ENCODE peak calls at places on chromosomes 4 and X, in five cellular contexts. E is HEK293T; C is heart right ventricle; P is MCF 10A; Q is activated naive CD8-positive, alpha-beta T cell treated with anti-CD3 and anti-CD28 coated beads, Interleukin-2, amount 50 U/mL, for 16 hours. G is an unnamed sample.

GRCh38 chr4:114384629-114385028 is 214.0 kb upstream of the UGT8 start:
- DNase-seq in E (no peak), C (no peak), P (peak; percentile 59), Q (no peak), G (no peak)

GRCh38 chrX:153526040-153526439 is 8.6 kb downstream of the ATP2B3 start:
- DNase-seq in E (no peak), C (no peak), P (no peak), Q (no peak), G (no peak)

GRCh38 chr4:4569036-4569435 is 27.2 kb upstream of the STX18 start:
- DNase-seq in E (no peak), C (no peak), P (no peak), Q (no peak), G (no peak)

GRCh38 chr4:142558851-142559250 is 287.2 kb downstream of the INPP4B start:
- DNase-seq in E (no peak), C (no peak), P (no peak), Q (no peak), G (no peak)

GRCh38 chr4:82560853-82561744 is 689 bp downstream of the TMEM150C start:
- DNase-seq in E (peak; percentile 51), C (no peak), P (no peak), Q (no peak), G (no peak)

GRCh38 chr4:186472948-186473347 is 82.4 kb downstream of the MTNR1A start:
- DNase-seq in E (peak; percentile 8), C (no peak), P (peak; percentile 56), Q (no peak), G (peak; percentile 39)

GRCh38 chr4:147689062-147689461 is 5.1 kb upstream of the PRMT9 start:
- DNase-seq in E (no peak), C (no peak), P (no peak), Q (no peak), G (no peak)

GRCh38 chrX:19682712-19683331 is 167.5 kb upstream of the MAP3K15 start:
- DNase-seq in E (peak; percentile 47), C (peak; percentile 70), P (no peak), Q (peak; percentile 13), G (no peak)

GRCh38 chrX:132689741-132690140 is 200.9 kb upstream of the MBNL3 start:
- DNase-seq in E (no peak), C (no peak), P (no peak), Q (no peak), G (no peak)

GRCh38 chrX:123339201-123339905 is 155.3 kb downstream of the GRIA3 start:
- DNase-seq in E (no peak), C (no peak), P (peak; percentile 22), Q (no peak), G (no peak)

GRCh38 chrX:40531056-40531826 is 49.5 kb upstream of the ATP6AP2 start:
- DNase-seq in E (peak; percentile 73), C (no peak), P (no peak), Q (no peak), G (peak; percentile 5)

GRCh38 chr4:52983563-52984303 is 121.6 kb downstream of the RASL11B start:
- DNase-seq in E (peak; percentile 35), C (peak; percentile 45), P (peak; percentile 77), Q (no peak), G (peak; percentile 59)

GRCh38 chrX:148020329-148020728 is 39.2 kb downstream of the FMR1NB start:
- DNase-seq in E (no peak), C (no peak), P (peak; percentile 5), Q (no peak), G (no peak)

GRCh38 chr4:85734446-85734845 is 259.5 kb downstream of the ARHGAP24 start:
- DNase-seq in E (no peak), C (no peak), P (no peak), Q (no peak), G (no peak)

GRCh38 chr4:2402941-2403340 is 15.5 kb downstream of the ZFYVE28 start:
- DNase-seq in E (no peak), C (no peak), P (no peak), Q (no peak), G (no peak)

GRCh38 chrX:93422693-93423092 is 250.7 kb downstream of the NAP1L3 start:
- DNase-seq in E (peak; percentile 45), C (no peak), P (peak; percentile 68), Q (no peak), G (peak; percentile 1)

GRCh38 chrX:115616943-115617563 is 56.1 kb downstream of the PLS3 start:
- DNase-seq in E (no peak), C (no peak), P (peak; percentile 80), Q (no peak), G (peak; percentile 38)

GRCh38 chr4:139920552-139920951 is 233.4 kb downstream of the MAML3 start:
- DNase-seq in E (no peak), C (no peak), P (no peak), Q (no peak), G (no peak)

GRCh38 chrX:34917146-34917545 is 25.4 kb upstream of the FAM47B start:
- DNase-seq in E (no peak), C (no peak), P (peak; percentile 24), Q (no peak), G (no peak)

GRCh38 chrX:150212672-150213480 is 150.2 kb upstream of the MAMLD1 start:
- DNase-seq in E (no peak), C (peak; percentile 54), P (no peak), Q (no peak), G (no peak)

GRCh38 chr4:72954811-72955210 is 114.7 kb downstream of the COX18 start:
- DNase-seq in E (no peak), C (no peak), P (no peak), Q (no peak), G (no peak)

GRCh38 chrX:142134533-142134932 is 70.6 kb downstream of the MAGEC2 start:
- DNase-seq in E (no peak), C (no peak), P (no peak), Q (no peak), G (no peak)

GRCh38 chrX:110425222-110425621 is 66.6 kb downstream of the RTL9 start:
- DNase-seq in E (no peak), C (no peak), P (no peak), Q (no peak), G (no peak)

GRCh38 chrX:34631826-34632225 is 25.3 kb downstream of the TMEM47 start:
- DNase-seq in E (no peak), C (no peak), P (no peak), Q (no peak), G (no peak)

GRCh38 chr4:173046144-173046543 is 122.5 kb upstream of the GALNT7 start:
- DNase-seq in E (no peak), C (no peak), P (no peak), Q (no peak), G (no peak)

GRCh38 chr4:126647756-126648396 is 984.9 kb upstream of the INTU start:
- DNase-seq in E (no peak), C (no peak), P (no peak), Q (no peak), G (no peak)

GRCh38 chr4:88859191-88859812 is 161.7 kb upstream of the NAP1L5 start:
- DNase-seq in E (no peak), C (no peak), P (no peak), Q (no peak), G (no peak)

GRCh38 chr4:15003891-15004700 is 1.8 kb downstream of the CPEB2 start:
- DNase-seq in E (peak; percentile 19), C (peak; percentile 32), P (peak; percentile 30), Q (peak; percentile 7), G (peak; percentile 3)

GRCh38 chrX:106952988-106953387 is 32.8 kb downstream of the CLDN2 start:
- DNase-seq in E (peak; percentile 23), C (no peak), P (peak; percentile 33), Q (no peak), G (peak; percentile 5)

G was measured in RWPE1.